ENCODE peak calls at places on chromosomes 16 and 17, in five cellular contexts. One of them, this sample, is unnamed.

GRCh38 chr17:8225813-8226535 is 15.6 kb upstream of the AURKB start:
- DNase-seq in dorsolateral prefrontal cortex: peak
- DNase-seq in stomach: peak
- DNase-seq in spleen: no peak
- DNase-seq in right lobe of liver: no peak
- DNase-seq in this sample: peak

GRCh38 chr17:67046398-67046797 is 2.0 kb downstream of the CACNG1 start:
- DNase-seq in dorsolateral prefrontal cortex: no peak
- DNase-seq in right lobe of liver: no peak
- DNase-seq in stomach: no peak
- DNase-seq in spleen: peak
- DNase-seq in this sample: no peak

GRCh38 chr16:78461087-78461486 is 361.6 kb downstream of the WWOX start:
- DNase-seq in stomach: no peak
- DNase-seq in spleen: no peak
- DNase-seq in dorsolateral prefrontal cortex: no peak
- DNase-seq in right lobe of liver: no peak
- DNase-seq in this sample: no peak

GRCh38 chr17:2343421-2343820 is 6.1 kb downstream of the SGSM2 start:
- DNase-seq in right lobe of liver: no peak
- DNase-seq in dorsolateral prefrontal cortex: no peak
- DNase-seq in spleen: no peak
- DNase-seq in stomach: no peak
- DNase-seq in this sample: no peak

GRCh38 chr17:16158721-16159120 is 56.6 kb downstream of the NCOR1 start:
- DNase-seq in stomach: no peak
- DNase-seq in dorsolateral prefrontal cortex: no peak
- DNase-seq in spleen: no peak
- DNase-seq in right lobe of liver: no peak
- DNase-seq in this sample: no peak

GRCh38 chr17:82444941-82445521 is 5.5 kb downstream of the CYBC1 start:
- DNase-seq in spleen: peak
- DNase-seq in stomach: peak
- DNase-seq in right lobe of liver: peak
- DNase-seq in dorsolateral prefrontal cortex: no peak
- DNase-seq in this sample: no peak

GRCh38 chr16:66939366-66939765 is 4.0 kb downstream of the CES2 start:
- DNase-seq in dorsolateral prefrontal cortex: no peak
- DNase-seq in stomach: no peak
- DNase-seq in spleen: no peak
- DNase-seq in right lobe of liver: peak
- DNase-seq in this sample: no peak

GRCh38 chr17:67994827-67995567 is 1.3 kb downstream of the C17orf58 start:
- DNase-seq in dorsolateral prefrontal cortex: no peak
- DNase-seq in spleen: no peak
- DNase-seq in stomach: peak
- DNase-seq in right lobe of liver: peak
- DNase-seq in this sample: no peak

GRCh38 chr16:27273670-27274522 is 5.3 kb upstream of the NSMCE1 start:
- DNase-seq in spleen: no peak
- DNase-seq in dorsolateral prefrontal cortex: no peak
- DNase-seq in stomach: no peak
- DNase-seq in right lobe of liver: peak
- DNase-seq in this sample: no peak

GRCh38 chr17:27596106-27596505 is 34.9 kb upstream of the LGALS9 start:
- DNase-seq in right lobe of liver: no peak
- DNase-seq in stomach: no peak
- DNase-seq in spleen: peak
- DNase-seq in dorsolateral prefrontal cortex: no peak
- DNase-seq in this sample: no peak

GRCh38 chr17:72184805-72185204 is 64.0 kb downstream of the SOX9 start:
- DNase-seq in dorsolateral prefrontal cortex: no peak
- DNase-seq in right lobe of liver: no peak
- DNase-seq in stomach: no peak
- DNase-seq in spleen: no peak
- DNase-seq in this sample: no peak

GRCh38 chr17:3667366-3668278 is 756 bp downstream of the TAX1BP3 start:
- DNase-seq in dorsolateral prefrontal cortex: peak
- DNase-seq in right lobe of liver: peak
- DNase-seq in spleen: peak
- DNase-seq in stomach: peak
- DNase-seq in this sample: no peak

GRCh38 chr17:67221062-67221998 is 23.7 kb downstream of the HELZ start:
- DNase-seq in stomach: no peak
- DNase-seq in spleen: no peak
- DNase-seq in right lobe of liver: no peak
- DNase-seq in dorsolateral prefrontal cortex: no peak
- DNase-seq in this sample: no peak

GRCh38 chr17:73371285-73371684 is 59.5 kb upstream of the CDC42EP4 start:
- DNase-seq in stomach: no peak
- DNase-seq in dorsolateral prefrontal cortex: no peak
- DNase-seq in right lobe of liver: no peak
- DNase-seq in spleen: no peak
- DNase-seq in this sample: no peak

GRCh38 chr16:83779881-83780280 is 27.9 kb upstream of the HSBP1 start:
- DNase-seq in spleen: no peak
- DNase-seq in right lobe of liver: no peak
- DNase-seq in dorsolateral prefrontal cortex: no peak
- DNase-seq in stomach: no peak
- DNase-seq in this sample: no peak

GRCh38 chr16:77816293-77816692 is 27.9 kb downstream of the VAT1L start:
- DNase-seq in stomach: no peak
- DNase-seq in spleen: no peak
- DNase-seq in right lobe of liver: peak
- DNase-seq in dorsolateral prefrontal cortex: no peak
- DNase-seq in this sample: no peak

GRCh38 chr17:60628252-60628889 is 28.4 kb downstream of the PPM1D start:
- DNase-seq in dorsolateral prefrontal cortex: no peak
- DNase-seq in right lobe of liver: no peak
- DNase-seq in spleen: no peak
- DNase-seq in stomach: no peak
- DNase-seq in this sample: no peak

GRCh38 chr17:27379863-27380533 is 76.2 kb upstream of the KSR1 start:
- DNase-seq in dorsolateral prefrontal cortex: peak
- DNase-seq in stomach: peak
- DNase-seq in right lobe of liver: peak
- DNase-seq in spleen: no peak
- DNase-seq in this sample: no peak

GRCh38 chr16:1659071-1659470 is 19.0 kb upstream of the JPT2 start:
- DNase-seq in stomach: no peak
- DNase-seq in dorsolateral prefrontal cortex: no peak
- DNase-seq in right lobe of liver: no peak
- DNase-seq in spleen: no peak
- DNase-seq in this sample: no peak

GRCh38 chr17:10063730-10064221 is 134.6 kb downstream of the GAS7 start:
- DNase-seq in right lobe of liver: no peak
- DNase-seq in stomach: peak
- DNase-seq in dorsolateral prefrontal cortex: no peak
- DNase-seq in spleen: peak
- DNase-seq in this sample: no peak

GRCh38 chr17:52841971-52842370 is 683.5 kb upstream of the CA10 start:
- DNase-seq in dorsolateral prefrontal cortex: no peak
- DNase-seq in stomach: no peak
- DNase-seq in spleen: no peak
- DNase-seq in right lobe of liver: no peak
- DNase-seq in this sample: no peak

GRCh38 chr17:17387461-17388362 is 84.5 kb downstream of the NT5M start:
- DNase-seq in spleen: no peak
- DNase-seq in dorsolateral prefrontal cortex: no peak
- DNase-seq in stomach: peak
- DNase-seq in right lobe of liver: peak
- DNase-seq in this sample: no peak

GRCh38 chr16:12260647-12261262 is 284.2 kb downstream of the SNX29 start:
- DNase-seq in dorsolateral prefrontal cortex: no peak
- DNase-seq in right lobe of liver: no peak
- DNase-seq in stomach: no peak
- DNase-seq in spleen: no peak
- DNase-seq in this sample: no peak

GRCh38 chr16:78381060-78381459 is 281.6 kb downstream of the WWOX start:
- DNase-seq in spleen: no peak
- DNase-seq in right lobe of liver: no peak
- DNase-seq in stomach: no peak
- DNase-seq in dorsolateral prefrontal cortex: no peak
- DNase-seq in this sample: no peak

GRCh38 chr17:14737984-14738651 is 437.2 kb downstream of the HS3ST3B1 start:
- DNase-seq in right lobe of liver: peak
- DNase-seq in spleen: peak
- DNase-seq in stomach: peak
- DNase-seq in dorsolateral prefrontal cortex: no peak
- DNase-seq in this sample: no peak

GRCh38 chr17:19331134-19331533 is 31.4 kb downstream of the B9D1 start:
- DNase-seq in spleen: no peak
- DNase-seq in stomach: peak
- DNase-seq in right lobe of liver: no peak
- DNase-seq in dorsolateral prefrontal cortex: no peak
- DNase-seq in this sample: no peak

DNA sequence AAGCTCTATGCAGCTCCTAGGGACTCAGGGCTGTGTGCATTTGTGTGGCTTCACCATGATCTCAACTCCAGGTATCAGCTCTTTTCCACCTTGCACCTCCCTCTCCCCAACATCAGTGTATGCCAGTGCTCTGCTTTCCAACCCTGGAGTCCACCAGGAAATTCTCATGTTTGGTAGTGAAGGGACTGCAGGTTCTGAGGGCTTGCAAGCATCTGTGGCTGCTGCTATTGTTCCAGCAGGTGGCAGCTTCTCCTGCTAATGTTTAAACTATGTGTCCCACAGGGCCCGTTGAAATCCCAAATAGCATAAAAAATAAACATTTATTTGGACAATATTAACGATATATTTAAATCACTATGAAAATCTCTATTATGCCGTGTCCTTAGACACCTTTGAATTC is 82.0 kb downstream of the RGS9 start:
- DNase-seq in dorsolateral prefrontal cortex: no peak
- DNase-seq in stomach: no peak
- DNase-seq in spleen: no peak
- DNase-seq in right lobe of liver: no peak
- DNase-seq in this sample: no peak
- TF ChIP-seq CTCF in dorsolateral prefrontal cortex: no peak
- TF ChIP-seq CTCF in stomach: no peak
- TF ChIP-seq CTCF in spleen: no peak
- TF ChIP-seq CTCF in right lobe of liver: peak
- TF ChIP-seq CTCF in this sample: peak

GRCh38 chr16:85481206-85481605 is 131.9 kb upstream of the GSE1 start:
- DNase-seq in right lobe of liver: no peak
- DNase-seq in spleen: no peak
- DNase-seq in dorsolateral prefrontal cortex: no peak
- DNase-seq in stomach: no peak
- DNase-seq in this sample: no peak

GRCh38 chr16:85481738-85482137 is 131.4 kb upstream of the GSE1 start:
- DNase-seq in dorsolateral prefrontal cortex: no peak
- DNase-seq in right lobe of liver: no peak
- DNase-seq in spleen: no peak
- DNase-seq in stomach: no peak
- DNase-seq in this sample: no peak

GRCh38 chr16:85477801-85478363 is 135.2 kb upstream of the GSE1 start:
- DNase-seq in right lobe of liver: no peak
- DNase-seq in spleen: no peak
- DNase-seq in dorsolateral prefrontal cortex: no peak
- DNase-seq in stomach: no peak
- DNase-seq in this sample: no peak

GRCh38 chr16:85480727-85481101 is 132.4 kb upstream of the GSE1 start:
- DNase-seq in dorsolateral prefrontal cortex: no peak
- DNase-seq in stomach: no peak
- DNase-seq in spleen: no peak
- DNase-seq in right lobe of liver: no peak
- DNase-seq in this sample: no peak

DNA sequence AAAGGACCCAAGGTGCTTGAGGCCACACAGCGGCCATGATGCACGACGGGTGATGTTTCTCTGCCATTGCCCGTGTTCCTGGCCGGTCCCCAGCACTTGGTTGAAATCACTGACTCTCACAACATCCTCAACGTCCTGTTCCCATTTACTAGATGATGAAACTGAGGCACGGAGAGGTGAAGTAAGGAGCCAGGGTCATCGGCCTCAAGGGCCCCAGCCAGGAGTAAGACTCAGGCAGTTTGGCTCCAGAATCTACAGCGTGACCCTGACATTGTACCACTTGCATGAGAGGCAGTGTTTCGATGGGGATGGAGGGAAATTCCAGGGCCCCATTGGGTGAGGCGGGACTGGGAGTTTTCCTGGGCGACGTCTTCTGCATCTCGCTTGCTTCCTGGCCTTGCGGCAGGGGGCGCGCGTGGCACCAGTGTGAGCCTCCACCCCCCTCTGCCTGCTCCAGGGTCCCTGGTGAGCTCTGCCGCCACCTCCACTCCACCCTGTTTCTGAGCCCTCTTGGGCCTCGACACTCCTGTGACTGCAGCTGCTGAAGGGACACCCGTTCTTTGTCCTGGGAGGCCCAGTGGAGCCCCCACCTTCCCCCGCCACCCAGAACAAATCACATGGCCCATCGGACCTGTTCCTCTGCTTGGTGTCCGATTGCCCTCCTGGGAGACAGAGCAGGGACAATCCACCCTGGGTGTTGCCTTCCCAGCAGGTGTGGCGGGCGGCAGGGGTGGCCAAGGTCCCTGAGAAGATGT is 133.0 kb upstream of the GSE1 start:
- DNase-seq in right lobe of liver: no peak
- DNase-seq in spleen: peak
- DNase-seq in dorsolateral prefrontal cortex: no peak
- DNase-seq in stomach: peak
- DNase-seq in this sample: no peak
- TF ChIP-seq CTCF in right lobe of liver: peak
- TF ChIP-seq CTCF in spleen: no peak
- TF ChIP-seq CTCF in dorsolateral prefrontal cortex: no peak
- TF ChIP-seq CTCF in stomach: peak
- TF ChIP-seq CTCF in this sample: peak

GRCh38 chr16:89104303-89104702 is 10.7 kb downstream of the ACSF3 start:
- DNase-seq in stomach: no peak
- DNase-seq in spleen: peak
- DNase-seq in dorsolateral prefrontal cortex: no peak
- DNase-seq in right lobe of liver: no peak
- DNase-seq in this sample: no peak
- TF ChIP-seq CTCF in stomach: no peak
- TF ChIP-seq CTCF in spleen: no peak
- TF ChIP-seq CTCF in dorsolateral prefrontal cortex: no peak
- TF ChIP-seq CTCF in right lobe of liver: no peak
- TF ChIP-seq CTCF in this sample: no peak

GRCh38 chr17:75587718-75588545 is at the start of gene MYO15B:
- DNase-seq in dorsolateral prefrontal cortex: peak
- DNase-seq in stomach: peak
- DNase-seq in right lobe of liver: peak
- DNase-seq in spleen: peak
- DNase-seq in this sample: no peak
- TF ChIP-seq CTCF in dorsolateral prefrontal cortex: no peak
- TF ChIP-seq CTCF in stomach: peak
- TF ChIP-seq CTCF in right lobe of liver: no peak
- TF ChIP-seq CTCF in spleen: no peak
- TF ChIP-seq CTCF in this sample: no peak

DNA sequence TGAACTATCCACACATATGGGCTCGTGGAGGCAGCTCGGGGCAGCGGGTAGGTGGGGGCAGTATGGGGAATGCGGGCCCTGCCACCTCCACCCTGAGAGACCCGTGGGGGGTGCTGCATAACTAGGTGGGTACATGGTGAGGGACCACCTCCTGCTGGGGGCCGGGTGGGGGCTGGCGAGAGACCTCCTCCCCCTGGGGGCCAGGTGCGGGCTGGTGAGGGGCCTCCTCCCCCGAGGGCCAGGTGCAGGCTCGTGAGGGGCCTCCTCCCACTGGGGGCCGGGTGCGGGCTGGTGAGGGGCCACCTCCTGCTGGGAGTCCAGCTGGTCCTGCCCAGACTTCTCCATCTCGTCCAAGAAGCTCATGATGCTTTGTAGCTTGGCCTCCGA is 25.4 kb downstream of the CEP131 start:
- DNase-seq in stomach: no peak
- DNase-seq in right lobe of liver: no peak
- DNase-seq in dorsolateral prefrontal cortex: no peak
- DNase-seq in spleen: no peak
- DNase-seq in this sample: no peak
- TF ChIP-seq CTCF in stomach: no peak
- TF ChIP-seq CTCF in right lobe of liver: no peak
- TF ChIP-seq CTCF in dorsolateral prefrontal cortex: no peak
- TF ChIP-seq CTCF in spleen: no peak
- TF ChIP-seq CTCF in this sample: no peak

This sample was measured in GM12864.